ENCODE peak calls at places on chromosomes 11 and 22, in nine cellular contexts. O is cardiac muscle cell, Y is right lobe of liver, D is fibroblast of mammary gland, C is LNCaP clone FGC, N is GM12865, P is tibial nerve, Q is foreskin fibroblast, W is suprapubic skin. J is an unnamed sample.

GRCh38 chr11:78228467-78228866 is 39.7 kb downstream of the USP35 start:
- DNase-seq in C (peak; percentile 18), O (peak; percentile 66), Q (no peak), D (peak; percentile 60), Y (no peak), P (peak; percentile 63), N (peak; percentile 80), W (no peak), J (peak; percentile 28)

GRCh38 chr22:27970596-27971220 is 51.7 kb upstream of the PITPNB start:
- DNase-seq in C (no peak), N (no peak), W (no peak), Y (no peak), P (no peak), O (no peak), Q (no peak), D (no peak), J (no peak)

GRCh38 chr11:128692750-128693578 is 908 bp upstream of the FLI1 start:
- DNase-seq in C (no peak), O (no peak), Q (no peak), W (peak; percentile 73), N (peak; percentile 43), D (peak; percentile 27), P (no peak), Y (peak; percentile 56), J (peak; percentile 46)

GRCh38 chr11:12674571-12674935 is 332 bp downstream of the TEAD1 start:
- DNase-seq in Y (no peak), O (peak; percentile 60), P (no peak), D (no peak), C (no peak), W (no peak), N (peak; percentile 52), Q (no peak), J (peak; percentile 19)

GRCh38 chr22:49788492-49788891 is 39.2 kb downstream of the BRD1 start:
- DNase-seq in O (no peak), C (no peak), P (peak; percentile 54), Y (peak; percentile 71), N (no peak), W (no peak), D (peak; percentile 30), Q (peak; percentile 12), J (no peak)

GRCh38 chr22:45105281-45105700 is 58.4 kb upstream of the NUP50 start:
- DNase-seq in C (peak; percentile 88), Y (no peak), O (no peak), P (no peak), N (no peak), W (no peak), D (peak; percentile 97), Q (no peak), J (no peak)

GRCh38 chr11:8672346-8672745 is 10.1 kb downstream of the TRIM66 start:
- DNase-seq in W (no peak), N (no peak), C (no peak), P (no peak), D (no peak), Q (no peak), Y (no peak), O (no peak), J (no peak)

GRCh38 chr11:75797116-75797515 is 17.9 kb upstream of the UVRAG start:
- DNase-seq in D (no peak), Q (no peak), O (no peak), N (peak; percentile 67), C (no peak), W (no peak), P (no peak), Y (no peak), J (no peak)

GRCh38 chr11:83024270-83024854 is 47.3 kb downstream of the RAB30 start:
- DNase-seq in P (no peak), N (no peak), Y (no peak), D (no peak), Q (no peak), O (no peak), C (no peak), W (no peak), J (no peak)

GRCh38 chr11:83023410-83023809 is 48.3 kb downstream of the RAB30 start:
- DNase-seq in D (no peak), C (no peak), W (no peak), O (no peak), Y (no peak), Q (no peak), P (no peak), N (no peak), J (no peak)

GRCh38 chr11:83021780-83022125 is 49.9 kb downstream of the RAB30 start:
- DNase-seq in C (no peak), Y (no peak), N (no peak), Q (no peak), P (no peak), W (no peak), D (peak; percentile 28), O (no peak), J (no peak)

GRCh38 chr11:83020942-83021779 is 50.5 kb downstream of the RAB30 start:
- DNase-seq in W (no peak), N (no peak), O (no peak), Q (no peak), C (no peak), Y (no peak), D (peak; percentile 25), P (no peak), J (no peak)

DNA sequence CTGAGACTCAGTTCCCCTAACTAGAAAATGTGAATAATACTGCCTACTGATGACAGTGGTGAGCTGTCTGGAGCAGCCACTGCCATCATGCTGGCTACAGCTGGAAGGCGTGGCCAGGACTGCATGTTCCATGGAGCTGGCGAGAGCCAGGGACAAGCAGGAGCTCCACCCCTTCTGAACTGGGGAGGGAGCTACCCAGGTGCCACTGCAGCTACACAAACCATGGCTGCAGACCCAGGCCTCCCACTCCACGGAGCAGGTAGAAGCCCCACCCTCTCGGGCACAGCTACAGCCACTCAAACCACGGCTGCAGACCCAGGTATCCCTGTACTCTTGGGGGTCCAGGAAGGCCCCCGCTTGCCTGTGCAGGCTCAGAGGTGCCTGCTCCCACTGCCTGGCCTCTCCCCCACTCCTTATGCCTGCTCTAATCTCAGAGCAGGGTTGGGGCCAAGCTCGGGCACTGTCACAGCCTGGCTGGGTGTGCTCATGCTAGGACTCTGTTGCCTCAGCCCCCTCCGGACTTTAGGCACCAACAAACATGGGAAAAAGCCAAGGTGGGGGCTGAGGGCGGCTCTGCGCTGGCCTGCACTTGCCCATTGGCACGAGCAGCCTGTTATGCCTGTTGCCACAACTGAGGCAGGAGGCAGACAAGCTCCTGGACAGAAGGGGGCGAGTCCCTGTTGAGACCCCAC is 51.7 kb downstream of the RAB30 start:
- DNase-seq in N (no peak), D (no peak), P (no peak), O (no peak), Q (no peak), Y (no peak), W (no peak), C (no peak), J (no peak)
- TF ChIP-seq CTCF in N (no peak), D (no peak), P (no peak), O (no peak), Q (no peak), Y (no peak), W (no peak), C (no peak), J (no peak)

GRCh38 chr11:34423300-34423699 is 15.4 kb upstream of the CAT start:
- DNase-seq in P (no peak), W (no peak), C (peak; percentile 76), N (no peak), D (no peak), Q (no peak), Y (no peak), O (no peak), J (no peak)
- TF ChIP-seq CTCF in P (no peak), W (no peak), C (no peak), N (no peak), D (no peak), Q (no peak), Y (no peak), O (no peak), J (no peak)

GRCh38 chr11:70364198-70364597 is 34.1 kb upstream of the CTTN start:
- DNase-seq in O (no peak), Q (no peak), Y (no peak), P (no peak), D (no peak), W (no peak), C (no peak), N (no peak), J (no peak)

GRCh38 chr11:70365536-70365912 is 32.8 kb upstream of the CTTN start:
- DNase-seq in O (no peak), N (no peak), D (no peak), Y (no peak), W (no peak), C (no peak), Q (no peak), P (no peak), J (no peak)

GRCh38 chr11:70367071-70367470 is 31.3 kb upstream of the CTTN start:
- DNase-seq in Q (no peak), N (no peak), O (no peak), W (no peak), Y (no peak), D (no peak), P (no peak), C (no peak), J (no peak)

GRCh38 chr11:70360211-70360610 is 38.1 kb upstream of the CTTN start:
- DNase-seq in P (no peak), C (no peak), W (no peak), Y (no peak), Q (no peak), O (no peak), N (no peak), D (no peak), J (no peak)

DNA sequence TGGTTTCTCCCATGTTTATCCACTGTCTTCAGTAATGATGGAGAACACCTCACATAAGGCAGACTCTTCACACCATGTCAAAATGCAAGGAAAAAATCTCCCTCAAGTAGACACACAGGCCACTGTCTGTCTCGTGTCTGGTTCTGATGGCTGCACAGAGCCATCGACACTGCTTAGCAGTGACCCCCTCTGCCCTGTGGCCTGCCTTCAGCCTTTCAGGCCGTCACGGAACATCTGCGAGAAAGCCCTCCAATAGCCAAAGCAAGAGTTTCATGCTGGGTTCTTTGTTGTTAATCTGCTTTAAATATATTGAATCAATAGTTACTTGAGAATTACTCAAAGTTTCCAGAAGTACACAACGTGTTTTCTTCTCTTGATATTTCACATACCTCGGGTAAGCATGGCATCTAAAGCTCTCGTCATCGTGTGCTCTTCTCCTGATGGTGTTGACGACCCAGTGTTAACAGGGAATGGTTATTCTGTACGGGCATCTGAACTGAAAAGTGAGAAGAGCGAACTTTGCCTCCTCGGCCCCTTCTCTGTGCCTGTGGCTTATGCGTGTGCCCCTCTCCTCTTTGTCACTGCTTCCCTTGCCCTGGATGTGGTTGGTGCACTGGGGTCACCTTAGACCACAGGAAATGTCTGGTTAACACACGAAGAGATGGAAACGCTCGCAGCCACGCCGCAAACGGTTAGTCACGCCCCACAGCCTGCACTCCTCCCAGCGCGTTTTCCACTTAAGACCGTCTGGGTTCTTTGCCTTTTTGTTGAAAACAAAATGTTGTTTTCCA is 33.4 kb upstream of the CTTN start:
- DNase-seq in W (no peak), Y (no peak), C (no peak), O (no peak), P (no peak), Q (no peak), N (no peak), D (no peak), J (peak; percentile 90)
- TF ChIP-seq CTCF in W (no peak), Y (no peak), C (no peak), O (no peak), P (no peak), Q (no peak), N (no peak), D (no peak), J (no peak)

DNA sequence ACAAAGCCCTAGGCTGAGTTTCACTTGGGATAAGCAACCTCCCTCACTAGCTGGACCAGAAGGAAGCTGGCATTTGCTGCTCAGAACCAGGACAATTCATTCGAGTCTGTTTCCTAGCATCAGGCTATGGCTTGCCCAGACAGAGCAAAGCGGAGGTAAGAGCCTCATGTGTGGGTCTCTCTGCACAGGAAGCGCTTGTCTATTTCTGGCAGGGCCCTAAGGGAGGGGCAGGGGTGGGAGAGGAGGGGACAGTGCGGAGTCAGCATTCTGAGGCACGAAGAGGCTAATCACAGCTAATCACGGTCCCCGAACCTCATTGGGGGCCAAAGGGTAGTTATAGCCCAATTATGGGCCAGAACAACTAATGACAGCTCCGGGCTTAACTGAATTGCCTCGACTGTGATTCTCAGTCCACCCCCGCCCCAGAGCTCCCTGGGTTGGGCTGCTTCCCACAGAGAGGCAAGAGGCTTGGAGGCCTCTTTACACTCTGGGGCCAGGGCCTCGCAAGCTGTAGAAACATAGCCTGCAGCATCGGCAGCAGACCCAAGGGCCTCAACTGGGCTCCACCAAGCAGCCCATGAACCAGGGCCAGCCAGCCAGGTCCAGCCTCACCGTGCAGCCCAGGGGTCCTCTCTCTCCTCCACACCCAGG is 72.7 kb upstream of the PRDM11 start:
- DNase-seq in O (peak; percentile 46), W (peak; percentile 32), Q (no peak), Y (no peak), N (peak; percentile 12), P (no peak), C (no peak), D (no peak), J (peak; percentile 37)
- TF ChIP-seq CTCF in O (no peak), W (no peak), Q (no peak), Y (no peak), N (no peak), P (no peak), C (no peak), D (no peak), J (no peak)

J was measured in activated CD8-positive, alpha-beta T cell treated with anti-CD3 and anti-CD28 coated beads for 36 hours.